ENCODE peak calls at places on chromosomes 12 and 14, in six cellular contexts. One of them, this sample, is unnamed.

GRCh38 chr12:39660101-39660500 is 40.5 kb upstream of the ABCD2 start:
- DNase-seq in HFFc6: no peak
- DNase-seq in RWPE1: no peak
- DNase-seq in PC-9: no peak
- DNase-seq in tibial artery: no peak
- DNase-seq in ovary: no peak
- DNase-seq in this sample: no peak

GRCh38 chr14:50944647-50945413 is 547 bp upstream of the PYGL start:
- DNase-seq in HFFc6: no peak
- DNase-seq in RWPE1: peak
- DNase-seq in PC-9: peak
- DNase-seq in tibial artery: peak
- DNase-seq in ovary: no peak
- DNase-seq in this sample: no peak

GRCh38 chr12:123024819-123025391 is 44.4 kb downstream of the ARL6IP4 start:
- DNase-seq in HFFc6: peak
- DNase-seq in RWPE1: no peak
- DNase-seq in PC-9: no peak
- DNase-seq in tibial artery: no peak
- DNase-seq in ovary: no peak
- DNase-seq in this sample: no peak

GRCh38 chr12:56753566-56753965 is 1.4 kb upstream of the PRIM1 start:
- DNase-seq in HFFc6: no peak
- DNase-seq in RWPE1: no peak
- DNase-seq in PC-9: no peak
- DNase-seq in tibial artery: no peak
- DNase-seq in ovary: no peak
- DNase-seq in this sample: no peak

GRCh38 chr12:85814116-85814515 is 22.1 kb downstream of the RASSF9 start:
- DNase-seq in HFFc6: no peak
- DNase-seq in RWPE1: no peak
- DNase-seq in PC-9: no peak
- DNase-seq in tibial artery: no peak
- DNase-seq in ovary: no peak
- DNase-seq in this sample: no peak

GRCh38 chr12:57018906-57019305 is 2.6 kb upstream of the TAC3 start:
- DNase-seq in HFFc6: no peak
- DNase-seq in RWPE1: no peak
- DNase-seq in PC-9: no peak
- DNase-seq in tibial artery: no peak
- DNase-seq in ovary: no peak
- DNase-seq in this sample: no peak

GRCh38 chr12:77214136-77214535 is 148.8 kb upstream of the E2F7 start:
- DNase-seq in HFFc6: peak
- DNase-seq in RWPE1: no peak
- DNase-seq in PC-9: no peak
- DNase-seq in tibial artery: no peak
- DNase-seq in ovary: no peak
- DNase-seq in this sample: no peak

GRCh38 chr12:121400332-121401139 is 618 bp downstream of the RNF34 start:
- DNase-seq in HFFc6: peak
- DNase-seq in RWPE1: peak
- DNase-seq in PC-9: peak
- DNase-seq in tibial artery: peak
- DNase-seq in ovary: no peak
- DNase-seq in this sample: no peak

GRCh38 chr12:106022568-106023012 is 116.2 kb downstream of the NUAK1 start:
- DNase-seq in HFFc6: no peak
- DNase-seq in RWPE1: no peak
- DNase-seq in PC-9: no peak
- DNase-seq in tibial artery: no peak
- DNase-seq in ovary: no peak
- DNase-seq in this sample: no peak

GRCh38 chr14:101478096-101478495 is 83.2 kb upstream of the DIO3 start:
- DNase-seq in HFFc6: no peak
- DNase-seq in RWPE1: no peak
- DNase-seq in PC-9: no peak
- DNase-seq in tibial artery: peak
- DNase-seq in ovary: peak
- DNase-seq in this sample: no peak

GRCh38 chr14:99730876-99731351 is 46.8 kb downstream of the CYP46A1 start:
- DNase-seq in HFFc6: no peak
- DNase-seq in RWPE1: no peak
- DNase-seq in PC-9: no peak
- DNase-seq in tibial artery: peak
- DNase-seq in ovary: peak
- DNase-seq in this sample: no peak

GRCh38 chr12:66693901-66694513 is 15.1 kb upstream of the GRIP1 start:
- DNase-seq in HFFc6: peak
- DNase-seq in RWPE1: peak
- DNase-seq in PC-9: no peak
- DNase-seq in tibial artery: no peak
- DNase-seq in ovary: no peak
- DNase-seq in this sample: no peak

GRCh38 chr12:120145164-120145563 is 28.6 kb upstream of the RAB35 start:
- DNase-seq in HFFc6: no peak
- DNase-seq in RWPE1: no peak
- DNase-seq in PC-9: no peak
- DNase-seq in tibial artery: no peak
- DNase-seq in ovary: no peak
- DNase-seq in this sample: no peak

GRCh38 chr14:61562321-61563161 is 132.8 kb upstream of the HIF1A start:
- DNase-seq in HFFc6: peak
- DNase-seq in RWPE1: peak
- DNase-seq in PC-9: peak
- DNase-seq in tibial artery: no peak
- DNase-seq in ovary: no peak
- DNase-seq in this sample: no peak

GRCh38 chr12:68358532-68359485 is 26.6 kb upstream of the MDM1 start:
- DNase-seq in HFFc6: peak
- DNase-seq in RWPE1: peak
- DNase-seq in PC-9: peak
- DNase-seq in tibial artery: peak
- DNase-seq in ovary: peak
- DNase-seq in this sample: no peak

GRCh38 chr12:49706351-49707126 is 666 bp downstream of the FMNL3 start:
- DNase-seq in HFFc6: no peak
- DNase-seq in RWPE1: peak
- DNase-seq in PC-9: no peak
- DNase-seq in tibial artery: peak
- DNase-seq in ovary: peak
- DNase-seq in this sample: peak

GRCh38 chr14:103190731-103191130 is 67.5 kb downstream of the TNFAIP2 start:
- DNase-seq in HFFc6: no peak
- DNase-seq in RWPE1: no peak
- DNase-seq in PC-9: no peak
- DNase-seq in tibial artery: no peak
- DNase-seq in ovary: no peak
- DNase-seq in this sample: no peak

GRCh38 chr14:59333668-59334067 is 131.5 kb downstream of the GPR135 start:
- DNase-seq in HFFc6: peak
- DNase-seq in RWPE1: peak
- DNase-seq in PC-9: peak
- DNase-seq in tibial artery: no peak
- DNase-seq in ovary: no peak
- DNase-seq in this sample: no peak

GRCh38 chr12:57838594-57839302 is 7.8 kb downstream of the CTDSP2 start:
- DNase-seq in HFFc6: no peak
- DNase-seq in RWPE1: no peak
- DNase-seq in PC-9: no peak
- DNase-seq in tibial artery: no peak
- DNase-seq in ovary: no peak
- DNase-seq in this sample: no peak

GRCh38 chr14:81533212-81533535 is 479 bp downstream of the SEL1L start:
- DNase-seq in HFFc6: no peak
- DNase-seq in RWPE1: no peak
- DNase-seq in PC-9: no peak
- DNase-seq in tibial artery: no peak
- DNase-seq in ovary: no peak
- DNase-seq in this sample: no peak

GRCh38 chr14:100106260-100106659 is 41.0 kb downstream of the EVL start:
- DNase-seq in HFFc6: no peak
- DNase-seq in RWPE1: no peak
- DNase-seq in PC-9: no peak
- DNase-seq in tibial artery: peak
- DNase-seq in ovary: no peak
- DNase-seq in this sample: no peak

GRCh38 chr14:57362356-57362755 is 28.0 kb upstream of the NAA30 start:
- DNase-seq in HFFc6: no peak
- DNase-seq in RWPE1: no peak
- DNase-seq in PC-9: peak
- DNase-seq in tibial artery: no peak
- DNase-seq in ovary: no peak
- DNase-seq in this sample: no peak

GRCh38 chr14:96100171-96101064 is 61.3 kb downstream of the C14orf132 start:
- DNase-seq in HFFc6: peak
- DNase-seq in RWPE1: peak
- DNase-seq in PC-9: peak
- DNase-seq in tibial artery: peak
- DNase-seq in ovary: peak
- DNase-seq in this sample: peak

GRCh38 chr14:104371031-104371430 is 208.5 kb upstream of the C14orf180 start:
- DNase-seq in HFFc6: no peak
- DNase-seq in RWPE1: no peak
- DNase-seq in PC-9: no peak
- DNase-seq in tibial artery: no peak
- DNase-seq in ovary: no peak
- DNase-seq in this sample: no peak

DNA sequence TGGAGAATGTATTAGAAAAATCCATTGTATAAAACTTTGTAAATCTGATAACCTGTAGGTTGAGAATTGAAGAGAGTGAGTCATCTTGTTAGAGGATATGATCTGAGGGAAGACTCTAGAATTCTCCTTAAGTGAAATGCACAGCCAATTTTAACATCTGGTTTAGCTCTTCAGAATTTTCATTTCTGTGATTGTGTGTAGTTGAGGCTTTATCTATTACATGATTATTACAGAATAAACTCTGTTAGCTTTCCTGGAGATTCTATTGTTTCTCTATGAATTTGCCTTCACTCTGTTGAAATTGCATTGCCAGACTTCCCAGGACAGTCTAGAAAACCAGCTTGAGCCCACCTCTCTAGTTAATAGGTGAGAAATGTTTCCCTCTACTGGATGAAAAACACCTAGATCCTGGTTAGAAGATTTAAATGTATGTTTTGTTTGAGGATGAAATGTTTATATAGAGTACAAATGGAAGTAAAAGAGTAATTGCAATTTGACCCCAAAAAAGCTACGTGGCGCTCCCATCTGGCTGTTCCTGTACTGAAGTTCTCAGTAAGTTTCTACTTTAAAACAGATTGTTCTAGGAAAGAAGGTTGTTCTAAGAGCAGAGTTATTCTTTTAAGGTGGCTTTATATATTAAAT is 2.9 kb downstream of the NUDT4 start:
- DNase-seq in HFFc6: peak
- DNase-seq in RWPE1: peak
- DNase-seq in PC-9: peak
- DNase-seq in tibial artery: no peak
- DNase-seq in ovary: no peak
- DNase-seq in this sample: no peak
- TF ChIP-seq CTCF in HFFc6: peak
- TF ChIP-seq CTCF in RWPE1: peak
- TF ChIP-seq CTCF in PC-9: peak
- TF ChIP-seq CTCF in tibial artery: no peak
- TF ChIP-seq CTCF in ovary: peak
- TF ChIP-seq CTCF in this sample: peak

GRCh38 chr12:3005736-3006135 is 46.5 kb downstream of the TEAD4 start:
- DNase-seq in HFFc6: no peak
- DNase-seq in RWPE1: no peak
- DNase-seq in PC-9: no peak
- DNase-seq in tibial artery: no peak
- DNase-seq in ovary: no peak
- DNase-seq in this sample: no peak

GRCh38 chr12:3000548-3001275 is 41.5 kb downstream of the TEAD4 start:
- DNase-seq in HFFc6: no peak
- DNase-seq in RWPE1: no peak
- DNase-seq in PC-9: no peak
- DNase-seq in tibial artery: no peak
- DNase-seq in ovary: no peak
- DNase-seq in this sample: no peak

GRCh38 chr12:3003593-3003992 is 44.4 kb downstream of the TEAD4 start:
- DNase-seq in HFFc6: no peak
- DNase-seq in RWPE1: no peak
- DNase-seq in PC-9: no peak
- DNase-seq in tibial artery: no peak
- DNase-seq in ovary: no peak
- DNase-seq in this sample: no peak

GRCh38 chr12:3002636-3003035 is 43.4 kb downstream of the TEAD4 start:
- DNase-seq in HFFc6: no peak
- DNase-seq in RWPE1: no peak
- DNase-seq in PC-9: no peak
- DNase-seq in tibial artery: no peak
- DNase-seq in ovary: no peak
- DNase-seq in this sample: no peak

GRCh38 chr12:3004655-3005565 is 45.7 kb downstream of the TEAD4 start:
- DNase-seq in HFFc6: no peak
- DNase-seq in RWPE1: peak
- DNase-seq in PC-9: no peak
- DNase-seq in tibial artery: no peak
- DNase-seq in ovary: no peak
- DNase-seq in this sample: no peak
- TF ChIP-seq CTCF in HFFc6: peak
- TF ChIP-seq CTCF in RWPE1: no peak
- TF ChIP-seq CTCF in PC-9: peak
- TF ChIP-seq CTCF in tibial artery: no peak
- TF ChIP-seq CTCF in ovary: no peak
- TF ChIP-seq CTCF in this sample: peak

GRCh38 chr12:124397399-124397679 is 102.4 kb downstream of the RFLNA start:
- DNase-seq in HFFc6: no peak
- DNase-seq in RWPE1: no peak
- DNase-seq in PC-9: no peak
- DNase-seq in tibial artery: no peak
- DNase-seq in ovary: no peak
- DNase-seq in this sample: no peak

GRCh38 chr12:124399622-124400021 is 104.7 kb downstream of the RFLNA start:
- DNase-seq in HFFc6: no peak
- DNase-seq in RWPE1: no peak
- DNase-seq in PC-9: no peak
- DNase-seq in tibial artery: no peak
- DNase-seq in ovary: no peak
- DNase-seq in this sample: no peak

GRCh38 chr12:124397807-124398577 is 103.1 kb downstream of the RFLNA start:
- DNase-seq in HFFc6: no peak
- DNase-seq in RWPE1: no peak
- DNase-seq in PC-9: no peak
- DNase-seq in tibial artery: peak
- DNase-seq in ovary: peak
- DNase-seq in this sample: no peak

GRCh38 chr12:124400124-124400523 is 105.2 kb downstream of the RFLNA start:
- DNase-seq in HFFc6: no peak
- DNase-seq in RWPE1: no peak
- DNase-seq in PC-9: no peak
- DNase-seq in tibial artery: no peak
- DNase-seq in ovary: no peak
- DNase-seq in this sample: no peak

GRCh38 chr12:124398578-124399227 is 103.8 kb downstream of the RFLNA start:
- DNase-seq in HFFc6: no peak
- DNase-seq in RWPE1: no peak
- DNase-seq in PC-9: no peak
- DNase-seq in tibial artery: peak
- DNase-seq in ovary: peak
- DNase-seq in this sample: no peak
- TF ChIP-seq CTCF in HFFc6: no peak
- TF ChIP-seq CTCF in RWPE1: no peak
- TF ChIP-seq CTCF in PC-9: no peak
- TF ChIP-seq CTCF in tibial artery: no peak
- TF ChIP-seq CTCF in ovary: no peak
- TF ChIP-seq CTCF in this sample: no peak

GRCh38 chr12:102740157-102741032 is 176.6 kb downstream of the PAH start:
- DNase-seq in HFFc6: peak
- DNase-seq in RWPE1: no peak
- DNase-seq in PC-9: no peak
- DNase-seq in tibial artery: no peak
- DNase-seq in ovary: no peak
- DNase-seq in this sample: no peak
- TF ChIP-seq CTCF in HFFc6: peak
- TF ChIP-seq CTCF in RWPE1: peak
- TF ChIP-seq CTCF in PC-9: peak
- TF ChIP-seq CTCF in tibial artery: no peak
- TF ChIP-seq CTCF in ovary: no peak
- TF ChIP-seq CTCF in this sample: peak